ENCODE peak calls at places on chromosomes 13 and 19, in five cellular contexts. One of them, this sample, is unnamed.
A peak's percentile ranks its signal among the peaks of the same experiment; 100 is the strongest.

GRCh38 chr19:5954293-5954692 is 23.6 kb downstream of the RANBP3 start:
- DNase-seq in GM12878: no peak
- DNase-seq in GM23338: no peak
- DNase-seq in psoas muscle: no peak
- DNase-seq in body of pancreas: no peak
- DNase-seq in this sample: no peak

GRCh38 chr19:10139952-10140351 is 20.3 kb upstream of the EIF3G start:
- DNase-seq in GM23338: no peak
- DNase-seq in psoas muscle: no peak
- DNase-seq in GM12878: no peak
- DNase-seq in body of pancreas: no peak
- DNase-seq in this sample: no peak

GRCh38 chr19:48660854-48661731 is 11.7 kb downstream of the NTN5 start:
- DNase-seq in psoas muscle: peak; percentile 93
- DNase-seq in body of pancreas: peak; percentile 85
- DNase-seq in GM23338: peak; percentile 95
- DNase-seq in GM12878: peak; percentile 83
- DNase-seq in this sample: peak; percentile 92

GRCh38 chr19:53945441-53945840 is 17.3 kb upstream of the CACNG8 start:
- DNase-seq in GM12878: no peak
- DNase-seq in GM23338: peak; percentile 89
- DNase-seq in body of pancreas: no peak
- DNase-seq in psoas muscle: no peak
- DNase-seq in this sample: no peak

GRCh38 chr13:73220966-73221720 is 162.3 kb downstream of the KLF5 start:
- DNase-seq in psoas muscle: no peak
- DNase-seq in GM12878: no peak
- DNase-seq in GM23338: no peak
- DNase-seq in body of pancreas: no peak
- DNase-seq in this sample: no peak

GRCh38 chr13:63909726-63910125 is 2494.1 kb upstream of the PCDH20 start:
- DNase-seq in GM23338: no peak
- DNase-seq in GM12878: no peak
- DNase-seq in psoas muscle: no peak
- DNase-seq in body of pancreas: no peak
- DNase-seq in this sample: no peak

GRCh38 chr19:10471909-10472308 is 31.2 kb downstream of the KEAP1 start:
- DNase-seq in psoas muscle: no peak
- DNase-seq in GM12878: no peak
- DNase-seq in body of pancreas: no peak
- DNase-seq in GM23338: peak; percentile 43
- DNase-seq in this sample: no peak

GRCh38 chr13:74372511-74372910 is 238.3 kb upstream of the KLF12 start:
- DNase-seq in GM23338: no peak
- DNase-seq in GM12878: no peak
- DNase-seq in body of pancreas: no peak
- DNase-seq in psoas muscle: no peak
- DNase-seq in this sample: no peak

GRCh38 chr19:42528354-42529247 is at the start of gene CEACAM1:
- DNase-seq in GM12878: no peak
- DNase-seq in psoas muscle: no peak
- DNase-seq in GM23338: no peak
- DNase-seq in body of pancreas: no peak
- DNase-seq in this sample: peak; percentile 35

GRCh38 chr19:48874309-48875135 is 2.3 kb downstream of the PPP1R15A start:
- DNase-seq in body of pancreas: no peak
- DNase-seq in GM12878: no peak
- DNase-seq in GM23338: no peak
- DNase-seq in psoas muscle: peak; percentile 70
- DNase-seq in this sample: peak; percentile 76

GRCh38 chr19:35987571-35987896 is 7.5 kb upstream of the SDHAF1 start:
- DNase-seq in body of pancreas: no peak
- DNase-seq in psoas muscle: no peak
- DNase-seq in GM23338: no peak
- DNase-seq in GM12878: no peak
- DNase-seq in this sample: no peak

GRCh38 chr19:46821512-46822359 is 28.9 kb downstream of the AP2S1 start:
- DNase-seq in GM23338: no peak
- DNase-seq in psoas muscle: no peak
- DNase-seq in body of pancreas: no peak
- DNase-seq in GM12878: no peak
- DNase-seq in this sample: no peak

GRCh38 chr13:99829593-99830239 is 141.9 kb downstream of the ZIC5 start:
- DNase-seq in GM12878: no peak
- DNase-seq in GM23338: no peak
- DNase-seq in body of pancreas: no peak
- DNase-seq in psoas muscle: no peak
- DNase-seq in this sample: peak; percentile 46

GRCh38 chr19:963401-964022 is 20.6 kb upstream of the WDR18 start:
- DNase-seq in psoas muscle: no peak
- DNase-seq in body of pancreas: no peak
- DNase-seq in GM23338: no peak
- DNase-seq in GM12878: no peak
- DNase-seq in this sample: no peak

GRCh38 chr13:112580912-112581311 is 7.0 kb downstream of the TUBGCP3 start:
- DNase-seq in psoas muscle: no peak
- DNase-seq in GM23338: no peak
- DNase-seq in GM12878: no peak
- DNase-seq in body of pancreas: no peak
- DNase-seq in this sample: no peak

GRCh38 chr13:44206429-44206828 is 167.2 kb upstream of the SERP2 start:
- DNase-seq in psoas muscle: no peak
- DNase-seq in GM23338: no peak
- DNase-seq in GM12878: no peak
- DNase-seq in body of pancreas: no peak
- DNase-seq in this sample: no peak

GRCh38 chr19:50148528-50148927 is 14.6 kb downstream of the IZUMO2 start:
- DNase-seq in body of pancreas: no peak
- DNase-seq in GM12878: no peak
- DNase-seq in psoas muscle: no peak
- DNase-seq in GM23338: no peak
- DNase-seq in this sample: no peak

GRCh38 chr19:50152578-50152977 is 10.5 kb downstream of the IZUMO2 start:
- DNase-seq in GM12878: no peak
- DNase-seq in psoas muscle: no peak
- DNase-seq in GM23338: no peak
- DNase-seq in body of pancreas: no peak
- DNase-seq in this sample: no peak

DNA sequence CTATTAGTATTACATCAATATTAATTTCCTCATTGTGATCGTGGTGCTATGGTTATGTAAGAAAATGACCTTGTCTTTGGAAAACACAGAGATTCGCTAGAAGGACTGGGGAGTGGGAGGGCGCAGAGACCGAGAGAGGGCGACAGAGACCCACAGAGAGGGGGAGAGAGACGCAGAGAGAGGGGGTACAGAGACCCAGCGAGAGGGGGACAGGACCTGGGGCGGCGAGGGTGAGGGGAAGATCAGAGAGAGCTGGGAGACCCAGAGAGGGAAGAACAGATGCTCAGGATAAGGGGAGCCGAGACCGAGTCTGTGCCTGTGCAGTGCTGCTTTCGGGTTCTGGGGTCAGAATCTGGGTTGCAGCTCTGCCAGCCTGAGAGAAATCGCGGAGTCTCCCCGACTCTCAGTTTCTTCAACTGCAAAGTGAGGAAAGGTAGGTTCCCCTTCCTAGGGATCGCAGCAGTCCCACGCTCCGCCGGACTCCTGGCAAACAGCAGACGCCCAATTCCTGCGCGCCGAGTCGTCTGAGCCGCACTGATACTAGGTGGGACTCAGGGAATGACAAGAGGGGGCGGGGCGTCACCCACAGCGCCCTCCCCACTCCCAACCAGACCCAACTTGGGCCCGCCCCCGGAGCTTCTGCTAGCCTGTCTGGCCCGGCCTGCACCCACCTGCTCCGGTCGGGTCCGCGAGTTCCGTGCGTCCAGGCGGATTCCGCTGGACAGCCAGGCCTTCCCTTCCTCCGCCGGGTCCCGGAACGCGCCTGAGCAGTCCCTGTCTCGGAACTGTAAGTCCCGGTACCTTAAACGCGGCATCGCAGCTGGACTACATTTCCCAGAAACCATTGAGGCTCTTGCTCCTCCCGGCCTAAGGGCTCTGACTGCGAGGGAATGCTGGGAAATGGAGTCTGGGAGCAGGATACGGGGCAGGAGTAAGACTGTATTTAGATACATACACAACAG is 15.3 kb downstream of the IZUMO2 start:
- DNase-seq in GM23338: peak; percentile 97
- DNase-seq in psoas muscle: peak; percentile 93
- DNase-seq in body of pancreas: peak; percentile 87
- DNase-seq in GM12878: peak; percentile 11
- DNase-seq in this sample: peak; percentile 89
- H3K27ac ChIP-seq in GM23338: no peak overlapping the region
- H3K27ac ChIP-seq in psoas muscle: peak overlapping the region; percentile 78
- H3K27ac ChIP-seq in body of pancreas: peak overlapping the region; percentile 82
- H3K27ac ChIP-seq in GM12878: no peak overlapping the region
- H3K27ac ChIP-seq in this sample: no peak overlapping the region

DNA sequence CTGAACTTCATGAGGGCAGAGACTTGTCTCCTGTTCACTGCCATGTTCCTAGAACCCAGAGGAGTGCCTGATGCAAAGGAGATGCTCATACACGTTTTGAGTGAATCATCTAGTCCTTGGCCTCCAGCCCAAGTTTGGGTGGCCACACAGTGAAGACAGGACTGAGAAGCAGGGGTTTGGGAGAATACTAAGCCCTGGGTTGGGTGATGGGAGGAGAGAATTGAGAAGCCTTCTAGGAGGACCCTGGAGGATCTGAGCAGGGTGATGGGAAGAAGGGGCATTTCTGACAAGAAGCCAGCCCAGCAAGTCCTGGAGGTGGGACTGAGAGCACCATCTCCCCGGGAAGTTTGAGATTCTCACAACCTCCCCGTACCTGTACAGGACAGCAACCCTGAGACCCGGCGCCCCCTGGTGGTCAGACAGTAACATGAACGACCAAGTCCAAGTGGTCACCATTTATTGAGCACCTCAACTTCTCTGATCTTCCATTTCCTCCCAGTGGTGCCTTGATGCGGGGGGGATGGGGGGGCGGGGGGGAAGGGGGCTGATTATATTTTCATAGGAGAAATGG is 11.0 kb downstream of the CTU1 start:
- DNase-seq in psoas muscle: peak; percentile 74
- DNase-seq in GM12878: no peak
- DNase-seq in body of pancreas: peak; percentile 75
- DNase-seq in GM23338: peak; percentile 83
- DNase-seq in this sample: peak; percentile 58
- H3K4me3 ChIP-seq in psoas muscle: no peak overlapping the region
- H3K4me3 ChIP-seq in GM12878: no peak overlapping the region
- H3K4me3 ChIP-seq in body of pancreas: no peak overlapping the region
- H3K4me3 ChIP-seq in GM23338: no peak overlapping the region
- H3K4me3 ChIP-seq in this sample: no peak overlapping the region

DNA sequence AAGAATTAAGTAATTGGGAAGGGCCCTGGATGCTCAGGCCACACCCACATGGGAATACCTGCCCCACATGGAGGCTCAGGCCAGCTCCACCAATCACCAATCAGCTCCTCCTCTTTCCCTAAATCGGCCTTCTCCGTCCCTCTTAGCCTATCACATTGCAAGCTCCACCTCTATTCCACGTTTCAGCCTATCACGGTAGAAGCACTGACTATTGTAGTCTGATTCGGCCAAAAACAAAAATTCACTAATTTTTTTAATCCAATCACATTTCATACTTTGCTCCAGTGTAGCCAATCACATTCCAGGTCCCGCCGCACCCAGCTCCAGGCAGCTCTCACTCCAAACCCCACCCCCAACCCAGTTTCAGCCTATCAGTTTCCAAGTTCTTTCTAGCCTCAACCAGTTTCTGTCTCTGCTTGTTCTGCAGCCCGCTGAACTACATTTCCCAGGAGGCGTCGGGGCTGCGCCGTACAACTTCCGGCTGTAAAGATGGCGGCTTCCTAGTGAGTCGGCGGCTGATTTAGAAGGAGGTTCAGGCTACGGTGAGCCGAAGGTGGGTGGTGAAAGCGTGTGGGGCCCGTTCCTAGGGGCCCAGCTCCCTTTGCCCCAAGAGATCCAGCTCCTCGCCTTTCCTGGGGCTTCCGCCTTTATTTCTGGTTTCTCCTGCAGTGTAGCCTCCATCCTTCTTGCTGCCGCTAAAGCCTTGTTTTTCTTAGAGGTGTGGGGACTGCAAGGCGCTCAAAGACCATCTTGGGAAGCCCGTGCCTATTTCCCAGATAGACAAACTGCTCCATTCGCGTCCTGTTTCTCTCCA is at the start of gene BABAM1:
- DNase-seq in GM12878: peak; percentile 100
- DNase-seq in psoas muscle: peak; percentile 96
- DNase-seq in body of pancreas: peak; percentile 95
- DNase-seq in GM23338: peak; percentile 99
- DNase-seq in this sample: peak; percentile 98
- H3K27ac ChIP-seq in GM12878: peak within 1 kb of the TSS; percentile 81
- H3K27ac ChIP-seq in psoas muscle: peak within 1 kb of the TSS; percentile 79
- H3K27ac ChIP-seq in body of pancreas: peak within 1 kb of the TSS; percentile 72
- H3K27ac ChIP-seq in GM23338: peak within 1 kb of the TSS; percentile 90
- H3K27ac ChIP-seq in this sample: peak within 1 kb of the TSS; percentile 37

GRCh38 chr19:4537953-4538600 is 1.8 kb downstream of the LRG1 start:
- DNase-seq in psoas muscle: peak; percentile 69
- DNase-seq in GM23338: peak; percentile 65
- DNase-seq in GM12878: no peak
- DNase-seq in body of pancreas: no peak
- DNase-seq in this sample: no peak

GRCh38 chr19:4533835-4534424 is 1.1 kb downstream of the PLIN5 start:
- DNase-seq in body of pancreas: no peak
- DNase-seq in GM12878: no peak
- DNase-seq in psoas muscle: no peak
- DNase-seq in GM23338: no peak
- DNase-seq in this sample: no peak

GRCh38 chr19:4533334-4533733 is 1.7 kb downstream of the PLIN5 start:
- DNase-seq in body of pancreas: no peak
- DNase-seq in GM12878: no peak
- DNase-seq in psoas muscle: no peak
- DNase-seq in GM23338: no peak
- DNase-seq in this sample: no peak

GRCh38 chr19:4536798-4537197 is 1.8 kb upstream of the PLIN5 start:
- DNase-seq in GM23338: no peak
- DNase-seq in psoas muscle: no peak
- DNase-seq in GM12878: no peak
- DNase-seq in body of pancreas: no peak
- DNase-seq in this sample: no peak

DNA sequence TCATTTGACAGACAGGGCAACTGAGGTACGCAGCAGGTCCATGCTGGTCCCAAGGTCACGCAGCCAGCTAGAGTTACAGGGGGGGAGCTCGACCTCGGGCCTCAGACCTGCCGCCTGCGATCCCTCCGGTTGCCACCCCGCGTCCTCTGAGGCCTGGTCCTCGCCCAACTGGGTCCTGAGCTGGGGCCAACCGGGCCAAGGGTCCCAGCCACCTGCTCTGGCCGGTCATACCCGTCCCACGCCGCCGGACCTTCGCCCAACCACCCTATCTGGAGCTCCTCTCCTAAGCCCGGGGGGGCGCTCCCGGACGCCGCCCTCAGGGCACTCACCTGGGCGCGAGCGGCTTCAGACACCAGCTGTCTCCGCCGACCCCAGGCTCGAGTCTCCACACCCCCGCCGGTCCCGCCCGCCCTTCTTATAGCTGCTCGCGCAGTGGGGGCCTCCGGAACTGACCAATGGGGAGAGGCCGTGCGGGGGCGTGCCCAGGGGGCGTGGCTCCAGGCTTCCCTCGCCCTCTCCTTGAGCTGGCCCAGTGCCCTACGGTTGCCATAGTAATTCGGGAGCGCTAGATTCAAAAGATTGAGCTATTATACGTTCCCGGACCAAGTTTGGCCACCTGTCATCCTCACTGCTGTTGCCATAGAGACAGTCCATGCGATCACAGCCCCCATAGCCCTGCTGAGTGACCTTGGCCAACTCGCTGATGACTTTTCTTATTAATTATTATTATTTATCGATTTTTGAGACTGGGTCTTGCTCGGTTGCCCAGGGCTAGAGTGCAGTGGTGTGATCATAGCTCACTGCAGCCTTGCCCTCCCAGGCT is at the start of gene PLIN5:
- DNase-seq in body of pancreas: peak; percentile 97
- DNase-seq in GM12878: peak; percentile 3
- DNase-seq in GM23338: peak; percentile 96
- DNase-seq in psoas muscle: peak; percentile 95
- DNase-seq in this sample: peak; percentile 37
- H3K4me3 ChIP-seq in body of pancreas: peak within 1 kb of the TSS; percentile 3
- H3K4me3 ChIP-seq in GM12878: no peak within 1 kb of the TSS
- H3K4me3 ChIP-seq in GM23338: peak within 1 kb of the TSS; percentile 54
- H3K4me3 ChIP-seq in psoas muscle: peak within 1 kb of the TSS; percentile 66
- H3K4me3 ChIP-seq in this sample: no peak within 1 kb of the TSS

This sample was measured in SJSA1.